ENCODE peak calls at places on chromosomes 11 and 22, in five cellular contexts. One of them, this sample, is unnamed.

GRCh38 chr11:1701041-1701807 is 4.2 kb downstream of the KRTAP5-6 start:
- DNase-seq in right lobe of liver: no peak
- DNase-seq in body of pancreas: no peak
- DNase-seq in fibroblast of lung: peak; percentile 27
- DNase-seq in IMR-90: no peak
- DNase-seq in this sample: no peak

GRCh38 chr11:95522871-95523270 is 266.7 kb downstream of the FAM76B start:
- DNase-seq in right lobe of liver: no peak
- DNase-seq in body of pancreas: no peak
- DNase-seq in fibroblast of lung: peak; percentile 19
- DNase-seq in IMR-90: peak; percentile 45
- DNase-seq in this sample: no peak

GRCh38 chr11:60775420-60775961 is 9.6 kb upstream of the MS4A10 start:
- DNase-seq in right lobe of liver: peak; percentile 67
- DNase-seq in body of pancreas: peak; percentile 91
- DNase-seq in fibroblast of lung: peak; percentile 75
- DNase-seq in IMR-90: peak; percentile 86
- DNase-seq in this sample: peak; percentile 88

GRCh38 chr22:40400173-40400572 is 29.8 kb downstream of the SGSM3 start:
- DNase-seq in right lobe of liver: peak; percentile 63
- DNase-seq in body of pancreas: no peak
- DNase-seq in fibroblast of lung: no peak
- DNase-seq in IMR-90: no peak
- DNase-seq in this sample: no peak

GRCh38 chr11:113876074-113876797 is 864 bp upstream of the USP28 start:
- DNase-seq in right lobe of liver: no peak
- DNase-seq in body of pancreas: no peak
- DNase-seq in fibroblast of lung: no peak
- DNase-seq in IMR-90: no peak
- DNase-seq in this sample: no peak

GRCh38 chr11:1207451-1208360 is 15.2 kb upstream of the MUC5B start:
- DNase-seq in right lobe of liver: peak; percentile 48
- DNase-seq in body of pancreas: peak; percentile 4
- DNase-seq in fibroblast of lung: no peak
- DNase-seq in IMR-90: no peak
- DNase-seq in this sample: no peak

GRCh38 chr11:66744485-66745355 is 15.7 kb upstream of the SPTBN2 start:
- DNase-seq in right lobe of liver: peak; percentile 92
- DNase-seq in body of pancreas: peak; percentile 90
- DNase-seq in fibroblast of lung: peak; percentile 43
- DNase-seq in IMR-90: peak; percentile 45
- DNase-seq in this sample: peak; percentile 70

GRCh38 chr11:22456993-22457748 is 119.0 kb downstream of the SLC17A6 start:
- DNase-seq in right lobe of liver: no peak
- DNase-seq in body of pancreas: peak; percentile 36
- DNase-seq in fibroblast of lung: no peak
- DNase-seq in IMR-90: no peak
- DNase-seq in this sample: no peak

GRCh38 chr22:27801197-27801615 is 350 bp downstream of the MN1 start:
- DNase-seq in right lobe of liver: no peak
- DNase-seq in body of pancreas: peak; percentile 48
- DNase-seq in fibroblast of lung: peak; percentile 66
- DNase-seq in IMR-90: peak; percentile 41
- DNase-seq in this sample: no peak

GRCh38 chr11:93031386-93031785 is 61.9 kb downstream of the MTNR1B start:
- DNase-seq in right lobe of liver: no peak
- DNase-seq in body of pancreas: no peak
- DNase-seq in fibroblast of lung: peak; percentile 92
- DNase-seq in IMR-90: peak; percentile 82
- DNase-seq in this sample: no peak

GRCh38 chr11:2084721-2085120 is 54.5 kb downstream of the IGF2 start:
- DNase-seq in right lobe of liver: no peak
- DNase-seq in body of pancreas: no peak
- DNase-seq in fibroblast of lung: no peak
- DNase-seq in IMR-90: no peak
- DNase-seq in this sample: no peak

GRCh38 chr22:32828561-32828960 is 27.1 kb downstream of the TIMP3 start:
- DNase-seq in right lobe of liver: no peak
- DNase-seq in body of pancreas: no peak
- DNase-seq in fibroblast of lung: no peak
- DNase-seq in IMR-90: no peak
- DNase-seq in this sample: no peak

GRCh38 chr22:32829451-32829851 is 27.9 kb downstream of the TIMP3 start:
- DNase-seq in right lobe of liver: no peak
- DNase-seq in body of pancreas: no peak
- DNase-seq in fibroblast of lung: no peak
- DNase-seq in IMR-90: no peak
- DNase-seq in this sample: no peak

GRCh38 chr22:32827061-32827602 is 25.6 kb downstream of the TIMP3 start:
- DNase-seq in right lobe of liver: no peak
- DNase-seq in body of pancreas: no peak
- DNase-seq in fibroblast of lung: no peak
- DNase-seq in IMR-90: no peak
- DNase-seq in this sample: no peak

GRCh38 chr22:32826537-32826936 is 25.0 kb downstream of the TIMP3 start:
- DNase-seq in right lobe of liver: no peak
- DNase-seq in body of pancreas: no peak
- DNase-seq in fibroblast of lung: no peak
- DNase-seq in IMR-90: no peak
- DNase-seq in this sample: no peak

GRCh38 chr22:32828150-32828549 is 26.6 kb downstream of the TIMP3 start:
- DNase-seq in right lobe of liver: no peak
- DNase-seq in body of pancreas: no peak
- DNase-seq in fibroblast of lung: no peak
- DNase-seq in IMR-90: no peak
- DNase-seq in this sample: no peak
- TF ChIP-seq CTCF in right lobe of liver: no peak
- TF ChIP-seq CTCF in body of pancreas: no peak
- TF ChIP-seq CTCF in fibroblast of lung: peak; percentile 23
- TF ChIP-seq CTCF in IMR-90: peak; percentile 22
- TF ChIP-seq CTCF in this sample: peak; percentile 36

GRCh38 chr11:122706689-122707088 is 51.2 kb downstream of the UBASH3B start:
- DNase-seq in right lobe of liver: no peak
- DNase-seq in body of pancreas: no peak
- DNase-seq in fibroblast of lung: peak; percentile 88
- DNase-seq in IMR-90: peak; percentile 87
- DNase-seq in this sample: no peak

GRCh38 chr11:122711831-122712378 is 56.4 kb downstream of the UBASH3B start:
- DNase-seq in right lobe of liver: no peak
- DNase-seq in body of pancreas: no peak
- DNase-seq in fibroblast of lung: peak; percentile 48
- DNase-seq in IMR-90: no peak
- DNase-seq in this sample: no peak

GRCh38 chr11:122707111-122707510 is 51.6 kb downstream of the UBASH3B start:
- DNase-seq in right lobe of liver: no peak
- DNase-seq in body of pancreas: no peak
- DNase-seq in fibroblast of lung: no peak
- DNase-seq in IMR-90: no peak
- DNase-seq in this sample: no peak

GRCh38 chr11:122711362-122711761 is 55.8 kb downstream of the UBASH3B start:
- DNase-seq in right lobe of liver: no peak
- DNase-seq in body of pancreas: no peak
- DNase-seq in fibroblast of lung: no peak
- DNase-seq in IMR-90: no peak
- DNase-seq in this sample: no peak

GRCh38 chr11:122709042-122709760 is 53.7 kb downstream of the UBASH3B start:
- DNase-seq in right lobe of liver: no peak
- DNase-seq in body of pancreas: no peak
- DNase-seq in fibroblast of lung: peak; percentile 89
- DNase-seq in IMR-90: peak; percentile 82
- DNase-seq in this sample: no peak
- H3K4me1 ChIP-seq in right lobe of liver: no peaks in the 10 kb centered on the region
- H3K4me1 ChIP-seq in body of pancreas: no peaks in the 10 kb centered on the region
- H3K4me1 ChIP-seq in fibroblast of lung: peaks cover 32% of the 10 kb centered on the region
- H3K4me1 ChIP-seq in IMR-90: peaks cover 34% of the 10 kb centered on the region
- H3K4me1 ChIP-seq in this sample: no peaks in the 10 kb centered on the region

DNA sequence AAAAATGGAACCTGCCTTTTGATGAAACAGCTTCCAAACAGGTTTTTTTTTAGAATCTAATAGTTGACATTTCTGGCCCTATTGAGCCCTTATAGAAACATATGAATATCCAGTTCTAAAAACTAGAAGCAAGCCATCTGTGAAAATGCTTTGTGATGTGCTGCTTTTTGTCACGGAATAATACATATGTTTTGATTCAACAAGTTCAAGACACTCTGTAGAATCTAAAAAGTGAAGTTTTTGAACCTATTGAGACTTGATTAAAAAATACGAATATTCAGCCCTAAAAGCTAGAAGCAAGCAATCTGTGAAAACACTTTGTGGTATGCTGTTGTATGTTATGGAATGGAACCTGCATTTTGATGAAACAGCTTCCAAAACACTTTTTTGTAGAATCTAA is 106.7 kb upstream of the VPREB1 start:
- DNase-seq in right lobe of liver: no peak
- DNase-seq in body of pancreas: no peak
- DNase-seq in fibroblast of lung: no peak
- DNase-seq in IMR-90: no peak
- DNase-seq in this sample: no peak
- H3K27me3 ChIP-seq in right lobe of liver: peaks cover 5% of the 10 kb centered on the region
- H3K27me3 ChIP-seq in body of pancreas: no peaks in the 10 kb centered on the region
- H3K27me3 ChIP-seq in fibroblast of lung: peaks cover 10% of the 10 kb centered on the region
- H3K27me3 ChIP-seq in IMR-90: peaks cover 32% of the 10 kb centered on the region
- H3K27me3 ChIP-seq in this sample: no peaks in the 10 kb centered on the region

DNA sequence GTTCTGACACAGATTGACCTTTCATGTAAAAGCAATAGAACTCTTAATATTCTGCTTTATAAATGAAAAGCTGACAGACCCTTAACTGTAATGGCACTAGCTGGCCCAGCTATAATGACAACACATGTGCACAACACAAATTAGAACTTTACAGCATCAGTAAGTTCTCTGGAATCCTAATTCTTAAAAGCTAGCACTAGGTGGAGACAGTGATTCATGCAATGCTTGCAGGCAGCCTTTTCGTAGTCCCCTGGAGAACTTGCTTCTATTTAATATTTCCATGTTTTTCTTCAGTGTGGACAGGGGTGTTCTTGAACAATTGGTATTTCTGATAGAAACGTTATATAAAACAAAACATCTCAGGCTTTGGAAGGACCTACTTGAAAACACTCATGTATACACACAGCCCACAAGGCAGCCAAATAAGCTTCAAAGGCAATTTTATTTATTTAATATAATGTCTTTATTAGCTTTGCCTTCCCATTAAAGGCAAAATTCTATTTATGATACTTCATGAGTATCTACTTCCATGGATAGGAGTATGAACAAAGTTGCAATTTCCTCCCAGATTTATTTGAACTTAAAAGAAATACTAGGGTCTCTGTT is 374.3 kb upstream of the MPPED2 start:
- DNase-seq in right lobe of liver: no peak
- DNase-seq in body of pancreas: no peak
- DNase-seq in fibroblast of lung: peak; percentile 49
- DNase-seq in IMR-90: peak; percentile 47
- DNase-seq in this sample: no peak
- TF ChIP-seq CTCF in right lobe of liver: peak; percentile 70
- TF ChIP-seq CTCF in body of pancreas: peak; percentile 32
- TF ChIP-seq CTCF in fibroblast of lung: peak; percentile 67
- TF ChIP-seq CTCF in IMR-90: peak; percentile 45
- TF ChIP-seq CTCF in this sample: no peak

GRCh38 chr22:42742940-42743339 is 22.3 kb upstream of the A4GALT start:
- DNase-seq in right lobe of liver: no peak
- DNase-seq in body of pancreas: no peak
- DNase-seq in fibroblast of lung: no peak
- DNase-seq in IMR-90: no peak
- DNase-seq in this sample: no peak

GRCh38 chr22:42747701-42748513 is 27.2 kb upstream of the A4GALT start:
- DNase-seq in right lobe of liver: no peak
- DNase-seq in body of pancreas: no peak
- DNase-seq in fibroblast of lung: peak; percentile 84
- DNase-seq in IMR-90: peak; percentile 76
- DNase-seq in this sample: no peak

GRCh38 chr22:42743501-42743991 is 22.9 kb upstream of the A4GALT start:
- DNase-seq in right lobe of liver: no peak
- DNase-seq in body of pancreas: peak; percentile 44
- DNase-seq in fibroblast of lung: no peak
- DNase-seq in IMR-90: no peak
- DNase-seq in this sample: peak; percentile 89

DNA sequence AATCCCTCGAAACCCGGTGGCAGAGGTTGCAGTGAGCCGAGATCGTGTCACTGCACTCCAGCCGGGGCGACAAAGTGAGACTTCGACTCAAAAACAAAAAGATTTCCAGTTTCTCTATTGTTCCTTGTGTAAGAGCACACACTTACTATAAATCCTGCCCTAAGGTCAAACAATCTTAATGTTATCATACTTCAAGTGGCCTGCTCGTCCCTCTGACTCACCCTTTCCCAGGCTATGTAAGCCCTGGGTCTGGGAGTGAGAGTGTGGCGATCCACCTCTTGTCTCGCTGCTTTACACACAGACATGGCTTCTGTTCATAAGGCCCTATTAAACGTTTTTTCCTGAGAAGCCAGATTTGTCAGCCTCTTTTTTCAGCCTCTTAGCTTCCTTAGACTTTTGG is 24.4 kb upstream of the A4GALT start:
- DNase-seq in right lobe of liver: no peak
- DNase-seq in body of pancreas: no peak
- DNase-seq in fibroblast of lung: peak; percentile 76
- DNase-seq in IMR-90: peak; percentile 75
- DNase-seq in this sample: no peak
- H3K4me1 ChIP-seq in right lobe of liver: no peaks in the 10 kb centered on the region
- H3K4me1 ChIP-seq in body of pancreas: no peaks in the 10 kb centered on the region
- H3K4me1 ChIP-seq in fibroblast of lung: peaks cover 10% of the 10 kb centered on the region
- H3K4me1 ChIP-seq in IMR-90: peaks cover 26% of the 10 kb centered on the region
- H3K4me1 ChIP-seq in this sample: peaks cover 38% of the 10 kb centered on the region

GRCh38 chr11:128524172-128524571 is 63.2 kb downstream of the ETS1 start:
- DNase-seq in right lobe of liver: no peak
- DNase-seq in body of pancreas: no peak
- DNase-seq in fibroblast of lung: no peak
- DNase-seq in IMR-90: no peak
- DNase-seq in this sample: no peak
- H3K27me3 ChIP-seq in right lobe of liver: no peaks in the 10 kb centered on the region
- H3K27me3 ChIP-seq in body of pancreas: no peaks in the 10 kb centered on the region
- H3K27me3 ChIP-seq in fibroblast of lung: no peaks in the 10 kb centered on the region
- H3K27me3 ChIP-seq in IMR-90: no peaks in the 10 kb centered on the region
- H3K27me3 ChIP-seq in this sample: no peaks in the 10 kb centered on the region